ENCODE peak calls at places on chromosomes 7 and 10, in seven cellular contexts. One of them, this sample, is unnamed.

GRCh38 chr10:132110091-132110490 is 44.3 kb downstream of the JAKMIP3 start:
- DNase-seq in esophagus squamous epithelium: no peak
- DNase-seq in mammary epithelial cell: no peak
- DNase-seq in GM23248: no peak
- DNase-seq in breast epithelium: peak
- DNase-seq in RWPE1: no peak
- DNase-seq in coronary artery: peak
- DNase-seq in this sample: no peak

GRCh38 chr10:99345350-99345749 is 16.2 kb downstream of the CNNM1 start:
- DNase-seq in esophagus squamous epithelium: no peak
- DNase-seq in mammary epithelial cell: peak
- DNase-seq in GM23248: peak
- DNase-seq in breast epithelium: no peak
- DNase-seq in RWPE1: no peak
- DNase-seq in coronary artery: no peak
- DNase-seq in this sample: no peak

GRCh38 chr7:26656735-26657134 is 207.7 kb downstream of the SKAP2 start:
- DNase-seq in esophagus squamous epithelium: no peak
- DNase-seq in mammary epithelial cell: no peak
- DNase-seq in GM23248: no peak
- DNase-seq in breast epithelium: no peak
- DNase-seq in RWPE1: no peak
- DNase-seq in coronary artery: no peak
- DNase-seq in this sample: no peak

GRCh38 chr10:124155781-124156401 is 62.5 kb upstream of the CHST15 start:
- DNase-seq in esophagus squamous epithelium: no peak
- DNase-seq in mammary epithelial cell: no peak
- DNase-seq in GM23248: peak
- DNase-seq in breast epithelium: no peak
- DNase-seq in RWPE1: no peak
- DNase-seq in coronary artery: no peak
- DNase-seq in this sample: no peak

GRCh38 chr7:92527300-92528187 is 776 bp downstream of the PEX1 start:
- DNase-seq in esophagus squamous epithelium: no peak
- DNase-seq in mammary epithelial cell: peak
- DNase-seq in GM23248: peak
- DNase-seq in breast epithelium: peak
- DNase-seq in RWPE1: peak
- DNase-seq in coronary artery: no peak
- DNase-seq in this sample: no peak

GRCh38 chr10:85646312-85646711 is 720.3 kb downstream of the GRID1 start:
- DNase-seq in esophagus squamous epithelium: no peak
- DNase-seq in mammary epithelial cell: peak
- DNase-seq in GM23248: no peak
- DNase-seq in breast epithelium: no peak
- DNase-seq in RWPE1: peak
- DNase-seq in coronary artery: no peak
- DNase-seq in this sample: peak

GRCh38 chr10:102988404-102989314 is 70.6 kb downstream of the CNNM2 start:
- DNase-seq in esophagus squamous epithelium: no peak
- DNase-seq in mammary epithelial cell: no peak
- DNase-seq in GM23248: no peak
- DNase-seq in breast epithelium: no peak
- DNase-seq in RWPE1: no peak
- DNase-seq in coronary artery: no peak
- DNase-seq in this sample: peak

GRCh38 chr10:24617771-24618396 is 105.8 kb downstream of the ARHGAP21 start:
- DNase-seq in esophagus squamous epithelium: no peak
- DNase-seq in mammary epithelial cell: peak
- DNase-seq in GM23248: peak
- DNase-seq in breast epithelium: no peak
- DNase-seq in RWPE1: peak
- DNase-seq in coronary artery: no peak
- DNase-seq in this sample: no peak

GRCh38 chr7:105838273-105839141 is 37.9 kb downstream of the ATXN7L1 start:
- DNase-seq in esophagus squamous epithelium: no peak
- DNase-seq in mammary epithelial cell: peak
- DNase-seq in GM23248: peak
- DNase-seq in breast epithelium: peak
- DNase-seq in RWPE1: peak
- DNase-seq in coronary artery: no peak
- DNase-seq in this sample: no peak

GRCh38 chr10:60384708-60385398 is 4.8 kb downstream of the ANK3 start:
- DNase-seq in esophagus squamous epithelium: no peak
- DNase-seq in mammary epithelial cell: peak
- DNase-seq in GM23248: peak
- DNase-seq in breast epithelium: peak
- DNase-seq in RWPE1: peak
- DNase-seq in coronary artery: no peak
- DNase-seq in this sample: peak

GRCh38 chr10:14736600-14737081 is 38.1 kb downstream of the FAM107B start:
- DNase-seq in esophagus squamous epithelium: no peak
- DNase-seq in mammary epithelial cell: no peak
- DNase-seq in GM23248: peak
- DNase-seq in breast epithelium: no peak
- DNase-seq in RWPE1: no peak
- DNase-seq in coronary artery: no peak
- DNase-seq in this sample: no peak

GRCh38 chr10:14740684-14741247 is 33.9 kb downstream of the FAM107B start:
- DNase-seq in esophagus squamous epithelium: no peak
- DNase-seq in mammary epithelial cell: no peak
- DNase-seq in GM23248: no peak
- DNase-seq in breast epithelium: no peak
- DNase-seq in RWPE1: no peak
- DNase-seq in coronary artery: no peak
- DNase-seq in this sample: no peak

GRCh38 chr10:14738011-14738510 is 36.6 kb downstream of the FAM107B start:
- DNase-seq in esophagus squamous epithelium: no peak
- DNase-seq in mammary epithelial cell: no peak
- DNase-seq in GM23248: no peak
- DNase-seq in breast epithelium: no peak
- DNase-seq in RWPE1: no peak
- DNase-seq in coronary artery: no peak
- DNase-seq in this sample: no peak

GRCh38 chr10:14732146-14732545 is 42.6 kb downstream of the FAM107B start:
- DNase-seq in esophagus squamous epithelium: no peak
- DNase-seq in mammary epithelial cell: no peak
- DNase-seq in GM23248: no peak
- DNase-seq in breast epithelium: no peak
- DNase-seq in RWPE1: no peak
- DNase-seq in coronary artery: no peak
- DNase-seq in this sample: no peak

DNA sequence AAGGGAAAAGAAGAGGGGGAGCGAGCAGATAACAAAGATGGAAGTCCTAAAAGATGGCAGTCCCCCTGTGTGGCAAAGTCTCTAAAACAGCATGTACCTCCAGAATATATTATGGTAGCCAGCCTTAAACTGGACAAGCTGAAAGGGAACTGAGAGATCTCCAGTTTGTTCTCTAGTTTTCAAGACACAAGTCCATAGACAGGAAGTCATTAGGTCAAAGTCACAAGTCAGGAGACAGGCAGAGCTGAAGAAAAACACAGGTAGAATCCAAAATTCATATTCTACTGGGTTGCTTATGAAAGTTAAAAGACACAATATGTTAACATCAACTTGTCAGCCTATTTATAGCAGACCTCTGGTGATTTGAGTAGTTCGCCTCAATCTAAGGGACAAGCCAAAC is 38.7 kb downstream of the FAM107B start:
- DNase-seq in esophagus squamous epithelium: no peak
- DNase-seq in mammary epithelial cell: no peak
- DNase-seq in GM23248: no peak
- DNase-seq in breast epithelium: no peak
- DNase-seq in RWPE1: no peak
- DNase-seq in coronary artery: no peak
- DNase-seq in this sample: no peak
- H3K27ac ChIP-seq in esophagus squamous epithelium: no peak
- H3K27ac ChIP-seq in mammary epithelial cell: no peak
- H3K27ac ChIP-seq in GM23248: no peak
- H3K27ac ChIP-seq in breast epithelium: peak
- H3K27ac ChIP-seq in RWPE1: no peak
- H3K27ac ChIP-seq in coronary artery: peak
- H3K27ac ChIP-seq in this sample: no peak

GRCh38 chr10:70324341-70324861 is 40.6 kb upstream of the NPFFR1 start:
- DNase-seq in esophagus squamous epithelium: no peak
- DNase-seq in mammary epithelial cell: no peak
- DNase-seq in GM23248: no peak
- DNase-seq in breast epithelium: no peak
- DNase-seq in RWPE1: no peak
- DNase-seq in coronary artery: no peak
- DNase-seq in this sample: no peak
- H3K27ac ChIP-seq in esophagus squamous epithelium: no peak
- H3K27ac ChIP-seq in mammary epithelial cell: no peak
- H3K27ac ChIP-seq in GM23248: no peak
- H3K27ac ChIP-seq in breast epithelium: peak
- H3K27ac ChIP-seq in RWPE1: no peak
- H3K27ac ChIP-seq in coronary artery: no peak
- H3K27ac ChIP-seq in this sample: no peak

GRCh38 chr10:79249156-79250121 is 97.8 kb upstream of the PPIF start:
- DNase-seq in esophagus squamous epithelium: no peak
- DNase-seq in mammary epithelial cell: no peak
- DNase-seq in GM23248: no peak
- DNase-seq in breast epithelium: no peak
- DNase-seq in RWPE1: no peak
- DNase-seq in coronary artery: no peak
- DNase-seq in this sample: no peak
- H3K27ac ChIP-seq in esophagus squamous epithelium: peak
- H3K27ac ChIP-seq in mammary epithelial cell: no peak
- H3K27ac ChIP-seq in GM23248: no peak
- H3K27ac ChIP-seq in breast epithelium: peak
- H3K27ac ChIP-seq in RWPE1: no peak
- H3K27ac ChIP-seq in coronary artery: peak
- H3K27ac ChIP-seq in this sample: no peak

GRCh38 chr7:75740846-75741497 is 2.2 kb upstream of the HIP1 start:
- DNase-seq in esophagus squamous epithelium: no peak
- DNase-seq in mammary epithelial cell: no peak
- DNase-seq in GM23248: no peak
- DNase-seq in breast epithelium: no peak
- DNase-seq in RWPE1: no peak
- DNase-seq in coronary artery: no peak
- DNase-seq in this sample: no peak
- H3K27ac ChIP-seq in esophagus squamous epithelium: no peak
- H3K27ac ChIP-seq in mammary epithelial cell: no peak
- H3K27ac ChIP-seq in GM23248: no peak
- H3K27ac ChIP-seq in breast epithelium: no peak
- H3K27ac ChIP-seq in RWPE1: peak
- H3K27ac ChIP-seq in coronary artery: no peak
- H3K27ac ChIP-seq in this sample: no peak

GRCh38 chr10:46037107-46037900 is 6.9 kb upstream of the NCOA4 start:
- DNase-seq in esophagus squamous epithelium: no peak
- DNase-seq in mammary epithelial cell: no peak
- DNase-seq in GM23248: no peak
- DNase-seq in breast epithelium: no peak
- DNase-seq in RWPE1: no peak
- DNase-seq in coronary artery: no peak
- DNase-seq in this sample: no peak
- H3K27ac ChIP-seq in esophagus squamous epithelium: no peak
- H3K27ac ChIP-seq in mammary epithelial cell: no peak
- H3K27ac ChIP-seq in GM23248: no peak
- H3K27ac ChIP-seq in breast epithelium: no peak
- H3K27ac ChIP-seq in RWPE1: no peak
- H3K27ac ChIP-seq in coronary artery: no peak
- H3K27ac ChIP-seq in this sample: no peak

DNA sequence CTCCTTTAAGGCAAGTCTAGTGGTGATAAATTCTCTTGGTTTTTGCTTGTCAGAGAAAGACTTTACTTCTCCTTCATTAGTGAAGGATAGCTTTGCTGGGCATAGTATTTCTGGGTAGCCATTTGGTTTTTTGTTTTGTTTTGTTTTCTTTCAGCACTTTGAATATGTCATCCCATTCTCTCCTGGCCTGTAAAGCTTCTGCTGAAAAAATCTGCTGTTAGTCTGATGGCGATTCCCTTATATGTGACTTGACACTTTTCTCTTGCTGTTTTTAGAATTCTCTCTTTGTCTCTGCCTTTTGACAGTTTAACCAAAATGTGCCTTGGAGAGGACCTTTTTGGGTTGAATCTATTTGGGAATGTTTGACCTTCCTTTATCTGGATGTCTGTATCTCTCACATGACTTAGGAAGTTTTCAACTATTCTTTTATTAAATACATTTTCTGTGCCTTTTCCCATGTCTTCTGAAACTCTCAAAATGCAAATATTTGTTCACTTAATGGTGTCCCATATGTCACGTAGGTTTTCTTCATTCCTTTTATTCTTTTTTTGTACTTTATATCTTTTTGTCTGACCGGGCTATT is 14.7 kb downstream of the TAS2R40 start:
- DNase-seq in esophagus squamous epithelium: no peak
- DNase-seq in mammary epithelial cell: no peak
- DNase-seq in GM23248: no peak
- DNase-seq in breast epithelium: no peak
- DNase-seq in RWPE1: no peak
- DNase-seq in coronary artery: no peak
- DNase-seq in this sample: no peak
- H3K27ac ChIP-seq in esophagus squamous epithelium: no peak
- H3K27ac ChIP-seq in mammary epithelial cell: no peak
- H3K27ac ChIP-seq in GM23248: no peak
- H3K27ac ChIP-seq in breast epithelium: no peak
- H3K27ac ChIP-seq in RWPE1: no peak
- H3K27ac ChIP-seq in coronary artery: no peak
- H3K27ac ChIP-seq in this sample: no peak

GRCh38 chr10:55629792-55630490 is 731.1 kb downstream of the ZWINT start:
- DNase-seq in esophagus squamous epithelium: no peak
- DNase-seq in mammary epithelial cell: no peak
- DNase-seq in GM23248: peak
- DNase-seq in breast epithelium: no peak
- DNase-seq in RWPE1: peak
- DNase-seq in coronary artery: no peak
- DNase-seq in this sample: no peak

GRCh38 chr10:55627526-55628170 is 733.4 kb downstream of the ZWINT start:
- DNase-seq in esophagus squamous epithelium: no peak
- DNase-seq in mammary epithelial cell: no peak
- DNase-seq in GM23248: no peak
- DNase-seq in breast epithelium: no peak
- DNase-seq in RWPE1: no peak
- DNase-seq in coronary artery: no peak
- DNase-seq in this sample: no peak

GRCh38 chr10:55631071-55631654 is 729.9 kb downstream of the ZWINT start:
- DNase-seq in esophagus squamous epithelium: no peak
- DNase-seq in mammary epithelial cell: peak
- DNase-seq in GM23248: peak
- DNase-seq in breast epithelium: no peak
- DNase-seq in RWPE1: peak
- DNase-seq in coronary artery: no peak
- DNase-seq in this sample: no peak

GRCh38 chr10:55628260-55628701 is 732.8 kb downstream of the ZWINT start:
- DNase-seq in esophagus squamous epithelium: no peak
- DNase-seq in mammary epithelial cell: no peak
- DNase-seq in GM23248: no peak
- DNase-seq in breast epithelium: no peak
- DNase-seq in RWPE1: no peak
- DNase-seq in coronary artery: no peak
- DNase-seq in this sample: no peak

GRCh38 chr10:55630491-55631056 is 730.5 kb downstream of the ZWINT start:
- DNase-seq in esophagus squamous epithelium: no peak
- DNase-seq in mammary epithelial cell: no peak
- DNase-seq in GM23248: peak
- DNase-seq in breast epithelium: no peak
- DNase-seq in RWPE1: peak
- DNase-seq in coronary artery: no peak
- DNase-seq in this sample: no peak
- H3K27ac ChIP-seq in esophagus squamous epithelium: no peak
- H3K27ac ChIP-seq in mammary epithelial cell: no peak
- H3K27ac ChIP-seq in GM23248: no peak
- H3K27ac ChIP-seq in breast epithelium: no peak
- H3K27ac ChIP-seq in RWPE1: no peak
- H3K27ac ChIP-seq in coronary artery: no peak
- H3K27ac ChIP-seq in this sample: no peak

This sample was measured in epithelial cell of prostate.